ENCODE peak calls at places on chromosomes 11 and 22, in five cellular contexts. H is LoVo, Q is posterior cingulate gyrus, Y is spleen, M is RCC 7860. B is an unnamed sample.

GRCh38 chr11:80414766-80415165 is 973.9 kb upstream of the TENM4 start:
- DNase-seq in Y (no peak), Q (no peak), M (no peak), H (no peak), B (no peak)

GRCh38 chr11:94885581-94885980 is 87.8 kb downstream of the CWC15 start:
- DNase-seq in Y (no peak), M (no peak), H (no peak), Q (no peak), B (no peak)

GRCh38 chr11:111629499-111629898 is 27.2 kb downstream of the SIK2 start:
- DNase-seq in Y (no peak), H (no peak), M (no peak), Q (no peak), B (no peak)

GRCh38 chr22:24807284-24807950 is 1.4 kb downstream of the SGSM1 start:
- DNase-seq in Y (no peak), M (no peak), Q (peak; percentile 74), H (no peak), B (no peak)

GRCh38 chr11:48005133-48005532 is 24.8 kb downstream of the PTPRJ start:
- DNase-seq in M (no peak), H (no peak), Q (no peak), Y (peak; percentile 15), B (peak; percentile 62)

GRCh38 chr22:41311487-41311886 is 10.2 kb downstream of the ZC3H7B start:
- DNase-seq in M (no peak), H (no peak), Q (no peak), Y (no peak), B (no peak)

GRCh38 chr22:47476226-47476625 is 713.8 kb downstream of the TBC1D22A start:
- DNase-seq in Y (no peak), M (no peak), H (no peak), Q (no peak), B (no peak)

GRCh38 chr11:86274503-86274902 is 27.5 kb upstream of the HIKESHI start:
- DNase-seq in M (no peak), Q (no peak), H (no peak), Y (no peak), B (no peak)

GRCh38 chr11:10930961-10931760 is 73.3 kb upstream of the ZBED5 start:
- DNase-seq in M (peak; percentile 36), H (peak; percentile 63), Y (peak; percentile 85), Q (peak; percentile 94), B (peak; percentile 95)

GRCh38 chr22:24697141-24697540 is 77.4 kb downstream of the PIWIL3 start:
- DNase-seq in M (no peak), H (no peak), Y (no peak), Q (peak; percentile 75), B (no peak)

GRCh38 chr11:110261195-110262140 is 34.9 kb downstream of the RDX start:
- DNase-seq in Q (no peak), H (no peak), Y (no peak), M (no peak), B (peak; percentile 36)

GRCh38 chr11:102762414-102762813 is 18.0 kb downstream of the MMP10 start:
- DNase-seq in Q (no peak), M (peak; percentile 91), Y (no peak), H (no peak), B (peak; percentile 15)

GRCh38 chr11:115226556-115226955 is 277.7 kb downstream of the CADM1 start:
- DNase-seq in Q (no peak), M (peak; percentile 92), Y (no peak), H (no peak), B (peak; percentile 1)

GRCh38 chr11:59106363-59107336 is at the start of gene FAM111B:
- DNase-seq in H (peak; percentile 82), Y (peak; percentile 86), Q (peak; percentile 95), M (peak; percentile 86), B (peak; percentile 84)

GRCh38 chr11:60925685-60926267 is 1.5 kb downstream of the TMEM132A start:
- DNase-seq in H (no peak), M (peak; percentile 79), Q (peak; percentile 85), Y (peak; percentile 70), B (peak; percentile 41)

GRCh38 chr11:34501500-34501899 is 12.1 kb downstream of the ELF5 start:
- DNase-seq in M (peak; percentile 82), H (no peak), Y (no peak), Q (peak; percentile 63), B (peak; percentile 93)

GRCh38 chr11:129610125-129610524 is 205.5 kb upstream of the TMEM45B start:
- DNase-seq in Q (peak; percentile 55), H (no peak), Y (no peak), M (no peak), B (no peak)

GRCh38 chr11:1779034-1779805 is 15.5 kb upstream of the CTSD start:
- DNase-seq in Y (peak; percentile 70), M (no peak), H (no peak), Q (peak; percentile 83), B (no peak)

GRCh38 chr11:117230981-117231636 is 764 bp downstream of the PCSK7 start:
- DNase-seq in M (no peak), H (peak; percentile 16), Q (no peak), Y (no peak), B (peak; percentile 42)

GRCh38 chr22:29635734-29636357 is 32.4 kb downstream of the NF2 start:
- DNase-seq in H (peak; percentile 44), Y (no peak), Q (no peak), M (peak; percentile 50), B (peak; percentile 81)